ENCODE peak calls at places on chromosomes 11 and 22, in ten cellular contexts. F is BE2C; Z is stomach; W is tibial nerve; Q is Panc1; X is A549; D is HepG2; C is kidney; T is CD8-positive, alpha-beta T cell; R is cardiac muscle cell. L is an unnamed sample.
A peak's percentile ranks its signal among the peaks of the same experiment; 100 is the strongest.

GRCh38 chr11:117809236-117810055 is 12.4 kb upstream of the DSCAML1 start:
- DNase-seq in Q (no peak), W (peak; percentile 53), D (no peak), R (peak; percentile 86), F (peak; percentile 92), Z (peak; percentile 60), C (peak; percentile 91), X (peak; percentile 86), T (no peak), L (peak; percentile 88)

GRCh38 chr22:39956932-39957664 is 3.1 kb upstream of the TMA7B start:
- DNase-seq in C (no peak), F (no peak), T (no peak), Q (no peak), D (no peak), Z (no peak), W (no peak), X (no peak), R (no peak), L (no peak)

GRCh38 chr22:48755332-48755949 is 1072.2 kb downstream of the BRD1 start:
- DNase-seq in R (no peak), F (no peak), Z (peak; percentile 17), X (no peak), D (no peak), Q (no peak), T (peak; percentile 37), C (no peak), W (no peak), L (peak; percentile 41)

GRCh38 chr22:17910561-17911311 is 113.6 kb downstream of the MICAL3 start:
- DNase-seq in R (peak; percentile 89), F (peak; percentile 66), D (no peak), W (no peak), Q (peak; percentile 36), T (no peak), C (peak; percentile 92), Z (no peak), X (peak; percentile 7), L (no peak)

GRCh38 chr11:59206635-59207034 is 6.1 kb downstream of the MPEG1 start:
- DNase-seq in Q (no peak), C (no peak), X (peak; percentile 48), T (no peak), F (peak; percentile 31), D (peak; percentile 42), W (no peak), R (peak; percentile 52), Z (peak; percentile 55), L (no peak)

GRCh38 chr11:68845351-68846002 is 3.8 kb upstream of the CPT1A start:
- DNase-seq in X (no peak), Q (no peak), Z (no peak), T (no peak), D (peak; percentile 96), R (no peak), F (no peak), C (no peak), W (no peak), L (no peak)

GRCh38 chr11:45885274-45885920 is at the start of gene MAPK8IP1:
- DNase-seq in R (peak; percentile 80), D (peak; percentile 47), W (no peak), X (no peak), Q (no peak), C (peak; percentile 78), T (peak; percentile 69), F (peak; percentile 67), Z (peak; percentile 62), L (peak; percentile 61)

GRCh38 chr11:73645972-73646631 is at the start of gene PLEKHB1:
- DNase-seq in C (no peak), T (no peak), F (no peak), Q (no peak), W (no peak), R (no peak), Z (no peak), X (no peak), D (no peak), L (no peak)

GRCh38 chr11:62398011-62398994 is 20.5 kb upstream of the SCGB1A1 start:
- DNase-seq in C (peak; percentile 90), X (peak; percentile 53), Q (no peak), T (no peak), F (peak; percentile 39), W (no peak), D (peak; percentile 54), R (no peak), Z (no peak), L (peak; percentile 64)

GRCh38 chr11:43316451-43316850 is 4.7 kb downstream of the API5 start:
- DNase-seq in D (no peak), X (no peak), F (no peak), T (no peak), R (no peak), Z (no peak), Q (no peak), W (no peak), C (no peak), L (no peak)

GRCh38 chr11:22244986-22245592 is 52.2 kb downstream of the ANO5 start:
- DNase-seq in F (peak; percentile 40), R (peak; percentile 66), T (no peak), Q (peak; percentile 28), W (no peak), D (peak; percentile 20), C (no peak), Z (peak; percentile 47), X (peak; percentile 6), L (no peak)

GRCh38 chr11:61516675-61517516 is 8.3 kb downstream of the LRRC10B start:
- DNase-seq in R (peak; percentile 58), C (no peak), Q (peak; percentile 24), F (peak; percentile 44), T (peak; percentile 79), D (peak; percentile 8), Z (peak; percentile 35), X (peak; percentile 86), W (no peak), L (peak; percentile 60)

GRCh38 chr11:102476812-102477211 is 24.2 kb upstream of the TMEM123 start:
- DNase-seq in W (no peak), X (no peak), C (no peak), Q (no peak), D (peak; percentile 95), R (peak; percentile 35), T (no peak), F (no peak), Z (peak; percentile 83), L (peak; percentile 63)

GRCh38 chr11:23403210-23404185 is 543.2 kb upstream of the CCDC179 start:
- DNase-seq in X (no peak), D (no peak), C (peak; percentile 61), Z (no peak), F (no peak), T (no peak), W (no peak), Q (no peak), R (no peak), L (peak; percentile 25)

GRCh38 chr11:9446230-9446629 is 14.6 kb upstream of the ZNF143 start:
- DNase-seq in Q (no peak), X (no peak), R (no peak), T (no peak), W (no peak), F (no peak), D (no peak), C (no peak), Z (no peak), L (no peak)

GRCh38 chr11:9448576-9449352 is 12.0 kb upstream of the ZNF143 start:
- DNase-seq in F (no peak), C (no peak), Q (no peak), W (no peak), R (no peak), D (no peak), T (no peak), X (no peak), Z (no peak), L (peak; percentile 34)
- TF ChIP-seq CTCF in F (no peak), C (no peak), Q (no peak), W (no peak), R (no peak), D (no peak), T (no peak), X (no peak), Z (no peak), L (no peak)

DNA sequence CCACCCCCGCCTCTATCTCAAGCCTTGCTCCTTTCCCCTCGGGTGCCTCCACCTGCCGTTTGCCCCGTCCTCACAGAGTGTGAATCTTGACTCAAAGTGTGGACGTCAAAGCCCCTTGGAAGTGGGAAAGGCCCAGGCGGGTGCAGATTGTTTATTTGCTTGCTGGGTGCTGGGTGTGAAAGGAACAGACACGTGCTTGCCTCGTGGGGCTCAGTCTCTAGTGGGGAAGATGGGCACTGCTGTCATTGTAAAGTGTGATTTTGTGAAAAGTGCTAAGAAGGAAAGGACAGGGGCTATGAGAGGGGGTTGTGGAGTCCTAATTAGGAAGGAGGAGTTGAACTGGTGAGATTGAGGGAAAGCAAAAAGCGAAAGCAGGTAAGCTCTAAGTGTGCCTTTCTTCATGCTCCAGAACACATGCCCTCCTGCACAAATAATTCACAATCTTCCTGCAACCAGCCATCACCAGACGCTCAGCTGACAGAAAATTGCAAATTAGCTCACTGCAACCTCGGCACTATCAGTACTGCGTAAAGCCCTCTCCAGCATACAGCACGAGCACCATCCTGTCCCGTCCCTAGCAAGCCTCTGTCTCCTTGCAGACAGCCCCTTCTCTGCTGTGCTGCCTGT is 9.7 kb upstream of the GCAT start:
- DNase-seq in T (no peak), Q (no peak), R (no peak), Z (no peak), W (no peak), D (no peak), F (no peak), X (no peak), C (no peak), L (no peak)
- H3K4me3 ChIP-seq in T (no peak overlapping the region), Q (no peak overlapping the region), R (no peak overlapping the region), Z (no peak overlapping the region), W (no peak overlapping the region), D (no peak overlapping the region), F (no peak overlapping the region), X (no peak overlapping the region), C (no peak overlapping the region), L (no peak overlapping the region)

GRCh38 chr11:122459064-122459463 is 196.5 kb upstream of the UBASH3B start:
- DNase-seq in T (no peak), Z (no peak), X (no peak), R (no peak), W (no peak), C (no peak), F (no peak), D (no peak), Q (no peak), L (no peak)

GRCh38 chr11:122468965-122469364 is 186.6 kb upstream of the UBASH3B start:
- DNase-seq in Q (no peak), D (no peak), C (no peak), X (no peak), R (peak; percentile 30), W (no peak), T (no peak), F (no peak), Z (no peak), L (no peak)

DNA sequence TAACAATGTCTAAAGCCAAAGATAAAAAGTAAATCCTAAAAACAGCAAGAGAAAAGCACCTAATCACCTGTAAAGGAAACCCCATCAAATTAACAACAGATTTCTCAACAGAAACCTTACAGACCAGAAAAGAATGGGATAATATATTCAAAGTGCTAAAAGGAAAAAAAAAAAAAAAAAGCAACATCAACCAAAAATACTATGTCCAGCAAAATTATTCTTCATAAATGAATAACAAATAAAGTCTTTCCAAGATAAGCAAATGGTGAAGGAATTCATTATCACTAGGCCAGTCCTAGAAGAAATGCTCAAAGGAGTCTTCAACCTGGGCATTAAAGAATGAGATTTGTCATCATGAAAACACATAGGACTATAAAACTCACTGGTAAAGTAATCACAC is 192.0 kb upstream of the UBASH3B start:
- DNase-seq in Z (no peak), T (no peak), F (no peak), X (no peak), W (no peak), C (no peak), D (no peak), Q (no peak), R (no peak), L (no peak)
- H3K9me3 ChIP-seq in Z (peaks cover 13% of the 10 kb centered on the region), T (peaks cover 2% of the 10 kb centered on the region), F (no peaks in the 10 kb centered on the region), X (no peaks in the 10 kb centered on the region), W (no peaks in the 10 kb centered on the region), C (peaks cover 12% of the 10 kb centered on the region), D (no peaks in the 10 kb centered on the region), Q (peaks cover 4% of the 10 kb centered on the region), R (no peaks in the 10 kb centered on the region), L (peaks cover 26% of the 10 kb centered on the region)

GRCh38 chr11:36271794-36272409 is 17.3 kb downstream of the COMMD9 start:
- DNase-seq in W (no peak), F (peak; percentile 28), Z (no peak), X (no peak), C (no peak), D (no peak), Q (no peak), R (no peak), T (no peak), L (no peak)
- TF ChIP-seq CTCF in W (no peak), F (peak; percentile 31), Z (no peak), X (no peak), C (no peak), D (no peak), Q (no peak), R (peak; percentile 9), T (no peak), L (no peak)